ENCODE peak calls at places on chromosome 18, in five cellular contexts. T is body of pancreas; R is PC-3; X is CD4-positive, alpha-beta T cell; P is osteocyte. L is an unnamed sample.

GRCh38 chr18:46719388-46719787 is 37.5 kb downstream of the ST8SIA5 start:
- DNase-seq in T (no peak), R (no peak), X (no peak), P (no peak), L (no peak)

GRCh38 chr18:79917351-79918088 is 33.9 kb downstream of the SLC66A2 start:
- DNase-seq in T (peak), R (no peak), X (no peak), P (peak), L (no peak)

GRCh38 chr18:10259934-10260333 is 194.5 kb upstream of the APCDD1 start:
- DNase-seq in T (no peak), R (peak), X (no peak), P (no peak), L (no peak)

GRCh38 chr18:48534364-48534763 is 4.5 kb upstream of the CTIF start:
- DNase-seq in T (no peak), R (no peak), X (no peak), P (no peak), L (no peak)

GRCh38 chr18:55110436-55110835 is 151.2 kb upstream of the CCDC68 start:
- DNase-seq in T (no peak), R (no peak), X (no peak), P (no peak), L (no peak)

GRCh38 chr18:50653402-50654093 is 93.7 kb downstream of the MAPK4 start:
- DNase-seq in T (no peak), R (no peak), X (no peak), P (no peak), L (no peak)

GRCh38 chr18:26617151-26617554 is 68.8 kb upstream of the KCTD1 start:
- DNase-seq in T (no peak), R (peak), X (no peak), P (no peak), L (no peak)

GRCh38 chr18:499351-500229 is 911 bp downstream of the COLEC12 start:
- DNase-seq in T (peak), R (peak), X (no peak), P (no peak), L (peak)

GRCh38 chr18:68177807-68178702 is 536.9 kb downstream of the TMX3 start:
- DNase-seq in T (peak), R (peak), X (no peak), P (no peak), L (no peak)

GRCh38 chr18:40877096-40877495 is 1077.9 kb upstream of the PIK3C3 start:
- DNase-seq in T (no peak), R (peak), X (no peak), P (no peak), L (no peak)

GRCh38 chr18:765764-766549 is 46.1 kb downstream of the YES1 start:
- DNase-seq in T (no peak), R (no peak), X (no peak), P (no peak), L (no peak)

DNA sequence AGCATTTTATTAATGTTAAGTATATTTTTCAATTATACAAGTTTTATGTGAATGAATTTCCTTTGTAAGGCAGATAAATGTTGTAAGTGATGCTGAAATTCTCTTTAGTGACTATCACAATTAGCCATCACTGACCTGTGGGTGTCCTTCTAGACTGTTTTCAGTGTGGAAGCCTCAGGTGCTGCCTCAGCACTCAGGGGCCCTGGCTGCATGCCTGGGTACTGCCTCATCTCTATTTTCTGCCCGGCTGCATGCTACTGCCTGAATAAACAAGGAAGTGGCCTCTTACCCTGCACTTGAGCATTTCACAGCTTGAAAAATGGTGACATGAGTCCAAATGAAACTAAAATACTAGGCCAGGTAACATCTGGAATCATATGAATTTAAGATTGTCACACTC is 787.6 kb upstream of the SALL3 start:
- DNase-seq in T (peak), R (no peak), X (no peak), P (no peak), L (no peak)
- TF ChIP-seq CTCF in T (no peak), R (no peak), X (no peak), P (no peak), L (no peak)

DNA sequence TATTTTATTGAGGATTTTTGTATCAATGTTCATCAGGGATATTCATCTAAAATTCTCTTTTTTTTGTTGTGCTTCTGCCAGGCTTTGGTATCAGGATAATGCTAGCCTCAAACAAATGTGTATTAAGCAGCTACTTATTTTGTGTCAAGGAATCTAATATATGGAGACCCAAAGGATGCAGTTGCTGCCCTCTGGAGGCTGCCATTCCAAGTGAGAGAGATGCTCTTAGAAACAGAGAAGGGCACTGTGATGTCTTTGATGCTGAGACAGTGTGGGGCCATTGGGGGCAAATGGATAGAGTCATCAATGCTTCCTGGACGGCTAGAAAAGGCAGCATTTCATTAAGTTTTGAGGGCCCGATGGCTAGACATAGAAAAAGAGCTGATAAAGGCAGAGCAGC is 292.6 kb downstream of the SETBP1 start:
- DNase-seq in T (no peak), R (no peak), X (no peak), P (no peak), L (no peak)
- TF ChIP-seq CTCF in T (no peak), R (no peak), X (no peak), P (peak), L (no peak)

GRCh38 chr18:77165489-77166415 is 33.2 kb upstream of the MBP start:
- DNase-seq in T (peak), R (no peak), X (no peak), P (no peak), L (no peak)
- TF ChIP-seq CTCF in T (no peak), R (no peak), X (no peak), P (no peak), L (no peak)

DNA sequence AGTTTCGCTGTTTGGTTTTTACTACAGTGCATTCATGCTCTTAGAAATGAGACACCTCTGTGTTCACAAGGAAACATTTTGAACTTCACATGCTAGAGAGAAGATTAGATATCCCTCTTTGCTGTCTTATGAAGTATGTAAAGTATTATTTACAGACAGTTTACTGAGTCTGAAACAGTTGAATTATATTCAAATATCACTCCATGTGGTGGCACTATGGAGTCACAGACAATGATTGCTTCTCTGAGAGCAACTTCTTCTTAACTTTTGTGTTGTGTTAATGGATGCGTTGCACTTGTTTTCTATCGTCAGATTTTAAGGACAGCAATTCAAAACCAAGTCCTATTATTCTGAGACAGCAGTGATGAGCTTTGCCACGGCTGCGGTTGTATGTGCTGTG is 823.6 kb downstream of the GALR1 start:
- DNase-seq in T (no peak), R (peak), X (no peak), P (no peak), L (no peak)
- TF ChIP-seq CTCF in T (no peak), R (peak), X (no peak), P (no peak), L (no peak)

GRCh38 chr18:33184918-33185317 is 255.6 kb downstream of the CCDC178 start:
- DNase-seq in T (no peak), R (no peak), X (no peak), P (no peak), L (no peak)
- TF ChIP-seq CTCF in T (no peak), R (peak), X (no peak), P (no peak), L (peak)

GRCh38 chr18:21191596-21192307 is 50.3 kb upstream of the GREB1L start:
- DNase-seq in T (peak), R (peak), X (no peak), P (no peak), L (peak)
- TF ChIP-seq CTCF in T (no peak), R (peak), X (peak), P (peak), L (no peak)

DNA sequence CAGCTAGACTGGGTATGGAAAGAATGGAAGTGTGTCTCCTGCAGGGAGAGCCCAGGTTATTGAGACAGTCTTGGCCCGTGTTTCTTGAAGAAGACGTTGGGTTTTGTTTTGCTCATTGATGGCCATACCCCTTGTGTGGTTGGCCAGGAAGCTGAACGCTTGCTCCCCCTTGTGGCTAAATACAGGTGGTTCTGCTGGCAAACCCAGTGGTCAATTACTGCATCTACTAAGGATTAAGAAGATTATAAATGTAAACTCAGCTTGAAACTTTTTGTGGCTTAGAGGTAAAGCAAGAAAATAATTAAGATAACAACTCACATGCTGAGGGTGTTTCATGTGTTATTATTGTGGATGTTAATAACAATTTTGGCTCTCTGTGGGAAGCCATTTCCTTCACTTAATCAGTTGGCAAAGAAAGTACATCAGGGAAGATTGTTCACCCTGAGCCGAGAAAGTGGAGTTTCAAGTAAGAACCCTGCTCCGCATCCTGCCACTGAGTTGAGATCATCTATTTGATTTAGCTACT is 91.8 kb downstream of the NEDD4L start:
- DNase-seq in T (peak), R (peak), X (peak), P (no peak), L (peak)
- TF ChIP-seq CTCF in T (peak), R (peak), X (peak), P (peak), L (peak)